ENCODE peak calls at places on chromosome 13, in ten cellular contexts. Q, H, C, W, K, O, L, D, B and M are unnamed samples.

GRCh38 chr13:42401376-42401775 is 129.4 kb downstream of the AKAP11 start:
- DNase-seq in Q (peak; percentile 67), H (no peak), C (no peak), W (no peak), K (no peak), O (no peak), L (no peak), D (no peak), B (no peak), M (no peak)

GRCh38 chr13:44837250-44837649 is 152.0 kb downstream of the NUFIP1 start:
- DNase-seq in Q (no peak), H (no peak), C (no peak), W (no peak), K (no peak), O (no peak), L (no peak), D (no peak), B (no peak), M (no peak)

GRCh38 chr13:76293346-76293745 is 592.9 kb downstream of the KCTD12 start:
- DNase-seq in Q (peak; percentile 66), H (no peak), C (no peak), W (no peak), K (no peak), O (no peak), L (no peak), D (no peak), B (no peak), M (no peak)

GRCh38 chr13:28540612-28541011 is 45.7 kb upstream of the FLT1 start:
- DNase-seq in Q (peak; percentile 6), H (no peak), C (no peak), W (no peak), K (no peak), O (no peak), L (no peak), D (no peak), B (no peak), M (no peak)

GRCh38 chr13:109529964-109530363 is 256.4 kb downstream of the IRS2 start:
- DNase-seq in Q (no peak), H (no peak), C (no peak), W (no peak), K (no peak), O (no peak), L (no peak), D (no peak), B (no peak), M (no peak)

GRCh38 chr13:41465215-41465907 is 8.0 kb downstream of the RGCC start:
- DNase-seq in Q (peak; percentile 90), H (no peak), C (peak; percentile 83), W (peak; percentile 77), K (no peak), O (no peak), L (peak; percentile 76), D (peak; percentile 94), B (no peak), M (no peak)

GRCh38 chr13:106373989-106374572 is 161.4 kb downstream of the EFNB2 start:
- DNase-seq in Q (peak; percentile 51), H (no peak), C (no peak), W (no peak), K (no peak), O (no peak), L (no peak), D (no peak), B (no peak), M (no peak)

GRCh38 chr13:47859129-47859528 is 141.9 kb downstream of the SUCLA2 start:
- DNase-seq in Q (no peak), H (no peak), C (no peak), W (no peak), K (no peak), O (no peak), L (no peak), D (no peak), B (no peak), M (no peak)

GRCh38 chr13:24323036-24323738 is 13.8 kb downstream of the C1QTNF9 start:
- DNase-seq in Q (no peak), H (no peak), C (no peak), W (no peak), K (no peak), O (no peak), L (no peak), D (no peak), B (no peak), M (no peak)

GRCh38 chr13:31094331-31095015 is 67.2 kb downstream of the HSPH1 start:
- DNase-seq in Q (peak; percentile 4), H (no peak), C (no peak), W (no peak), K (no peak), O (no peak), L (no peak), D (no peak), B (no peak), M (no peak)

GRCh38 chr13:66915596-66916185 is 314.4 kb downstream of the PCDH9 start:
- DNase-seq in Q (peak; percentile 59), H (no peak), C (no peak), W (no peak), K (no peak), O (no peak), L (no peak), D (no peak), B (no peak), M (no peak)

GRCh38 chr13:73248711-73249580 is 190.1 kb downstream of the KLF5 start:
- DNase-seq in Q (peak; percentile 83), H (no peak), C (no peak), W (no peak), K (no peak), O (no peak), L (no peak), D (no peak), B (no peak), M (no peak)

GRCh38 chr13:50417597-50417996 is 402.4 kb downstream of the KCNRG start:
- DNase-seq in Q (no peak), H (no peak), C (no peak), W (no peak), K (no peak), O (no peak), L (no peak), D (no peak), B (no peak), M (no peak)

GRCh38 chr13:37138169-37138568 is 32.7 kb upstream of the CSNK1A1L start:
- DNase-seq in Q (peak; percentile 3), H (no peak), C (no peak), W (no peak), K (no peak), O (peak; percentile 12), L (no peak), D (no peak), B (no peak), M (no peak)

GRCh38 chr13:111267205-111267604 is 53.2 kb upstream of the TEX29 start:
- DNase-seq in Q (no peak), H (no peak), C (no peak), W (no peak), K (no peak), O (no peak), L (no peak), D (no peak), B (no peak), M (no peak)

GRCh38 chr13:77378662-77379061 is 51.8 kb upstream of the MYCBP2 start:
- DNase-seq in Q (no peak), H (no peak), C (no peak), W (no peak), K (no peak), O (no peak), L (no peak), D (no peak), B (no peak), M (no peak)

GRCh38 chr13:92590503-92590908 is 636.1 kb upstream of the GPC6 start:
- DNase-seq in Q (peak; percentile 18), H (no peak), C (no peak), W (no peak), K (no peak), O (no peak), L (no peak), D (no peak), B (no peak), M (no peak)

GRCh38 chr13:101272886-101273285 is 143.4 kb downstream of the NALCN start:
- DNase-seq in Q (no peak), H (peak; percentile 45), C (no peak), W (no peak), K (no peak), O (no peak), L (no peak), D (no peak), B (no peak), M (no peak)

GRCh38 chr13:100633461-100633860 is 41.1 kb downstream of the TMTC4 start:
- DNase-seq in Q (peak; percentile 93), H (no peak), C (no peak), W (no peak), K (no peak), O (no peak), L (no peak), D (no peak), B (no peak), M (no peak)

GRCh38 chr13:43363156-43363918 is 340.0 kb downstream of the DNAJC15 start:
- DNase-seq in Q (no peak), H (no peak), C (no peak), W (no peak), K (no peak), O (no peak), L (no peak), D (no peak), B (no peak), M (no peak)

GRCh38 chr13:84645196-84646071 is 763.2 kb upstream of the SLITRK1 start:
- DNase-seq in Q (peak; percentile 84), H (no peak), C (no peak), W (no peak), K (peak; percentile 30), O (no peak), L (no peak), D (no peak), B (no peak), M (no peak)

GRCh38 chr13:41788552-41788951 is 172.4 kb downstream of the VWA8 start:
- DNase-seq in Q (no peak), H (no peak), C (no peak), W (no peak), K (no peak), O (no peak), L (no peak), D (no peak), B (no peak), M (no peak)

GRCh38 chr13:37870895-37871550 is 1.5 kb upstream of the TRPC4 start:
- DNase-seq in Q (peak; percentile 35), H (no peak), C (no peak), W (no peak), K (no peak), O (peak; percentile 17), L (no peak), D (no peak), B (no peak), M (no peak)

GRCh38 chr13:81987159-81987558 is 1646.2 kb upstream of the SPRY2 start:
- DNase-seq in Q (no peak), H (no peak), C (no peak), W (no peak), K (no peak), O (no peak), L (no peak), D (no peak), B (peak; percentile 1), M (no peak)

GRCh38 chr13:75812751-75813181 is 176.6 kb downstream of the LMO7 start:
- DNase-seq in Q (no peak), H (no peak), C (no peak), W (no peak), K (no peak), O (no peak), L (no peak), D (no peak), B (no peak), M (no peak)

GRCh38 chr13:26557051-26557392 is 461 bp upstream of the WASF3 start:
- DNase-seq in Q (no peak), H (no peak), C (no peak), W (no peak), K (no peak), O (no peak), L (no peak), D (no peak), B (no peak), M (no peak)

GRCh38 chr13:93824286-93824685 is 597.7 kb downstream of the GPC6 start:
- DNase-seq in Q (no peak), H (no peak), C (no peak), W (no peak), K (no peak), O (no peak), L (no peak), D (no peak), B (no peak), M (no peak)